ENCODE peak calls at places on chromosome 13, in four cellular contexts. One of them, this sample, is unnamed.

GRCh38 chr13:31242935-31243334 is 43.2 kb downstream of the B3GLCT start:
- DNase-seq in stomach: no peak
- DNase-seq in adrenal gland: no peak
- DNase-seq in psoas muscle: no peak
- DNase-seq in this sample: no peak

GRCh38 chr13:109500146-109500773 is 286.1 kb downstream of the IRS2 start:
- DNase-seq in stomach: no peak
- DNase-seq in adrenal gland: peak; percentile 32
- DNase-seq in psoas muscle: no peak
- DNase-seq in this sample: no peak

GRCh38 chr13:48125794-48126228 is 30.9 kb upstream of the MED4 start:
- DNase-seq in stomach: no peak
- DNase-seq in adrenal gland: peak; percentile 54
- DNase-seq in psoas muscle: no peak
- DNase-seq in this sample: no peak

GRCh38 chr13:80716610-80717081 is 375.7 kb upstream of the SPRY2 start:
- DNase-seq in stomach: no peak
- DNase-seq in adrenal gland: peak; percentile 20
- DNase-seq in psoas muscle: no peak
- DNase-seq in this sample: peak; percentile 5

GRCh38 chr13:20633802-20634201 is 66.8 kb downstream of the IFT88 start:
- DNase-seq in stomach: no peak
- DNase-seq in adrenal gland: no peak
- DNase-seq in psoas muscle: no peak
- DNase-seq in this sample: no peak

GRCh38 chr13:59774511-59774911 is 389.2 kb downstream of the DIAPH3 start:
- DNase-seq in stomach: no peak
- DNase-seq in adrenal gland: no peak
- DNase-seq in psoas muscle: no peak
- DNase-seq in this sample: no peak

GRCh38 chr13:19587635-19588300 is 26.4 kb upstream of the TPTE2 start:
- DNase-seq in stomach: no peak
- DNase-seq in adrenal gland: no peak
- DNase-seq in psoas muscle: no peak
- DNase-seq in this sample: peak; percentile 48

GRCh38 chr13:41054212-41054877 is 7.0 kb upstream of the WBP4 start:
- DNase-seq in stomach: no peak
- DNase-seq in adrenal gland: no peak
- DNase-seq in psoas muscle: no peak
- DNase-seq in this sample: peak; percentile 70

GRCh38 chr13:103067751-103068563 is 1.7 kb upstream of the SLC10A2 start:
- DNase-seq in stomach: no peak
- DNase-seq in adrenal gland: no peak
- DNase-seq in psoas muscle: no peak
- DNase-seq in this sample: no peak

GRCh38 chr13:103883152-103883551 is 816.9 kb upstream of the SLC10A2 start:
- DNase-seq in stomach: peak; percentile 68
- DNase-seq in adrenal gland: peak; percentile 89
- DNase-seq in psoas muscle: peak; percentile 79
- DNase-seq in this sample: no peak

GRCh38 chr13:31982540-31982939 is 49.0 kb upstream of the FRY start:
- DNase-seq in stomach: peak; percentile 87
- DNase-seq in adrenal gland: peak; percentile 72
- DNase-seq in psoas muscle: peak; percentile 65
- DNase-seq in this sample: no peak

GRCh38 chr13:22375151-22375550 is 704.3 kb downstream of the FGF9 start:
- DNase-seq in stomach: no peak
- DNase-seq in adrenal gland: no peak
- DNase-seq in psoas muscle: no peak
- DNase-seq in this sample: no peak

GRCh38 chr13:47932953-47933687 is 68.0 kb downstream of the SUCLA2 start:
- DNase-seq in stomach: no peak
- DNase-seq in adrenal gland: no peak
- DNase-seq in psoas muscle: no peak
- DNase-seq in this sample: peak; percentile 71

GRCh38 chr13:25729201-25729600 is 322.6 kb downstream of the SHISA2 start:
- DNase-seq in stomach: no peak
- DNase-seq in adrenal gland: no peak
- DNase-seq in psoas muscle: no peak
- DNase-seq in this sample: no peak

GRCh38 chr13:30394798-30395191 is 27.5 kb upstream of the UBE2L5 start:
- DNase-seq in stomach: no peak
- DNase-seq in adrenal gland: no peak
- DNase-seq in psoas muscle: no peak
- DNase-seq in this sample: peak; percentile 57

GRCh38 chr13:91369432-91369831 is 21.9 kb downstream of the MIR17HG start:
- DNase-seq in stomach: no peak
- DNase-seq in adrenal gland: no peak
- DNase-seq in psoas muscle: no peak
- DNase-seq in this sample: no peak

GRCh38 chr13:42170029-42170428 is 101.9 kb upstream of the AKAP11 start:
- DNase-seq in stomach: no peak
- DNase-seq in adrenal gland: no peak
- DNase-seq in psoas muscle: no peak
- DNase-seq in this sample: no peak

GRCh38 chr13:104034891-104035290 is 968.7 kb upstream of the SLC10A2 start:
- DNase-seq in stomach: no peak
- DNase-seq in adrenal gland: no peak
- DNase-seq in psoas muscle: no peak
- DNase-seq in this sample: no peak

GRCh38 chr13:87999141-87999765 is 328.1 kb downstream of the SLITRK5 start:
- DNase-seq in stomach: no peak
- DNase-seq in adrenal gland: no peak
- DNase-seq in psoas muscle: no peak
- DNase-seq in this sample: no peak

GRCh38 chr13:44237276-44237767 is 136.3 kb upstream of the SERP2 start:
- DNase-seq in stomach: no peak
- DNase-seq in adrenal gland: peak; percentile 85
- DNase-seq in psoas muscle: peak; percentile 56
- DNase-seq in this sample: no peak

GRCh38 chr13:102948006-102948405 is 102.2 kb downstream of the ERCC5 start:
- DNase-seq in stomach: no peak
- DNase-seq in adrenal gland: peak; percentile 26
- DNase-seq in psoas muscle: no peak
- DNase-seq in this sample: no peak

GRCh38 chr13:46571941-46572340 is 19.0 kb downstream of the LRCH1 start:
- DNase-seq in stomach: no peak
- DNase-seq in adrenal gland: no peak
- DNase-seq in psoas muscle: no peak
- DNase-seq in this sample: no peak

GRCh38 chr13:40445557-40445990 is 220.9 kb downstream of the FOXO1 start:
- DNase-seq in stomach: peak; percentile 34
- DNase-seq in adrenal gland: peak; percentile 30
- DNase-seq in psoas muscle: peak; percentile 72
- DNase-seq in this sample: no peak

GRCh38 chr13:88005188-88005587 is 334.0 kb downstream of the SLITRK5 start:
- DNase-seq in stomach: no peak
- DNase-seq in adrenal gland: no peak
- DNase-seq in psoas muscle: no peak
- DNase-seq in this sample: no peak

GRCh38 chr13:60214213-60215079 is 50.7 kb upstream of the DIAPH3 start:
- DNase-seq in stomach: no peak
- DNase-seq in adrenal gland: no peak
- DNase-seq in psoas muscle: no peak
- DNase-seq in this sample: no peak

GRCh38 chr13:21011378-21011777 is 50.0 kb downstream of the LATS2 start:
- DNase-seq in stomach: no peak
- DNase-seq in adrenal gland: no peak
- DNase-seq in psoas muscle: no peak
- DNase-seq in this sample: no peak

GRCh38 chr13:74687452-74688180 is 553.4 kb upstream of the KLF12 start:
- DNase-seq in stomach: no peak
- DNase-seq in adrenal gland: peak; percentile 63
- DNase-seq in psoas muscle: no peak
- DNase-seq in this sample: no peak

GRCh38 chr13:50527612-50528509 is 315.6 kb downstream of the DLEU7 start:
- DNase-seq in stomach: no peak
- DNase-seq in adrenal gland: no peak
- DNase-seq in psoas muscle: no peak
- DNase-seq in this sample: no peak

GRCh38 chr13:78326608-78327007 is 276.7 kb downstream of the POU4F1 start:
- DNase-seq in stomach: no peak
- DNase-seq in adrenal gland: no peak
- DNase-seq in psoas muscle: no peak
- DNase-seq in this sample: no peak

GRCh38 chr13:41458187-41458938 is 1.0 kb downstream of the RGCC start:
- DNase-seq in stomach: peak; percentile 53
- DNase-seq in adrenal gland: peak; percentile 22
- DNase-seq in psoas muscle: peak; percentile 40
- DNase-seq in this sample: no peak

GRCh38 chr13:77745784-77746183 is 48.3 kb downstream of the SLAIN1 start:
- DNase-seq in stomach: no peak
- DNase-seq in adrenal gland: no peak
- DNase-seq in psoas muscle: no peak
- DNase-seq in this sample: no peak

GRCh38 chr13:77966671-77967070 is 48.0 kb upstream of the EDNRB start:
- DNase-seq in stomach: no peak
- DNase-seq in adrenal gland: no peak
- DNase-seq in psoas muscle: no peak
- DNase-seq in this sample: no peak

GRCh38 chr13:24983094-24983493 is 112.8 kb upstream of the PABPC3 start:
- DNase-seq in stomach: no peak
- DNase-seq in adrenal gland: no peak
- DNase-seq in psoas muscle: no peak
- DNase-seq in this sample: no peak

GRCh38 chr13:79385694-79386093 is 20.4 kb downstream of the RBM26 start:
- DNase-seq in stomach: no peak
- DNase-seq in adrenal gland: no peak
- DNase-seq in psoas muscle: no peak
- DNase-seq in this sample: no peak

GRCh38 chr13:73133536-73133935 is 74.7 kb downstream of the KLF5 start:
- DNase-seq in stomach: peak; percentile 49
- DNase-seq in adrenal gland: no peak
- DNase-seq in psoas muscle: no peak
- DNase-seq in this sample: no peak

GRCh38 chr13:98301721-98302120 is 124.7 kb upstream of the RNF113B start:
- DNase-seq in stomach: no peak
- DNase-seq in adrenal gland: no peak
- DNase-seq in psoas muscle: no peak
- DNase-seq in this sample: no peak

GRCh38 chr13:98298599-98298998 is 121.5 kb upstream of the RNF113B start:
- DNase-seq in stomach: no peak
- DNase-seq in adrenal gland: no peak
- DNase-seq in psoas muscle: no peak
- DNase-seq in this sample: no peak

GRCh38 chr13:98299243-98299953 is 122.3 kb upstream of the RNF113B start:
- DNase-seq in stomach: no peak
- DNase-seq in adrenal gland: no peak
- DNase-seq in psoas muscle: no peak
- DNase-seq in this sample: no peak

GRCh38 chr13:98300956-98301641 is 124.0 kb upstream of the RNF113B start:
- DNase-seq in stomach: peak; percentile 69
- DNase-seq in adrenal gland: no peak
- DNase-seq in psoas muscle: no peak
- DNase-seq in this sample: no peak

GRCh38 chr13:98299954-98300350 is 122.9 kb upstream of the RNF113B start:
- DNase-seq in stomach: no peak
- DNase-seq in adrenal gland: no peak
- DNase-seq in psoas muscle: no peak
- DNase-seq in this sample: no peak
- H3K4me3 ChIP-seq in stomach: no peak overlapping the region
- H3K4me3 ChIP-seq in adrenal gland: no peak overlapping the region
- H3K4me3 ChIP-seq in psoas muscle: no peak overlapping the region
- H3K4me3 ChIP-seq in this sample: no peak overlapping the region

DNA sequence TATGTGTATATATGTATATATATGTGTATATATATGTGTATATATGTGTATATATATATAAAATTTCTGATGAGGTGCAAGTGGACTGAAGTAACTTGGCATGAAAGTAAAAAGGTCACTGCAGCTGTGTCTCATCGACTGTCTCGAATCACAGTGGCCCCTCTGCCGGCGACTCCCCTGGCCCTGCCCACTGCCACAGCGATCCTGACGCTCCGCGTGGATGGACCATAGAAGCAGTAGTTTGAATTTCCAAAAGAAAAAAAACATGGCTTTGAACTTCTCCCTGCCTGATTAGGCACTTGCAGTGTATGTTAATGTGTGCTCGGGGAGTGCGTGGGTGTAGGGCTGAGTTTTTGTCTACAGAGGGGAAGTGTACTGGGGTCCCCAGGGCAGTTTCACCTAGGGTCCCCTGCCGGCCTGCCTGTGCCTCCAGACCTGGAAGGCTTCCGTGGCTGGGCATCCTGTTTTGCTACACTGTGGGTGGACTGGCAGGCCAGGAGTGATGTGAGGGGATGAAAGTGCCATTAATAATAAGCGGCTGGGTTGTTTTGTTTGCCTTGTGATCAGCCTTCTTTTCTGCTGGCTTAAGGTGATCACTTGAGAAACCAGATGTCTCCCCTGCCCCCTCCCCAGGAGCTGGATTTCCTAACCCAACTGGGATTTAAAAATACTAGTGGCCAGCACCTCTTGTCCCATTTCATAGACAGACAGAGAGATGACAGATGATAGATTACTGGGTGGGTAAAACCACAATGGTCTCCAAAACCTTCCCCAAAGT is 10.7 kb downstream of the ZIC5 start:
- DNase-seq in stomach: peak; percentile 11
- DNase-seq in adrenal gland: no peak
- DNase-seq in psoas muscle: no peak
- DNase-seq in this sample: no peak
- H3K4me3 ChIP-seq in stomach: no peak overlapping the region
- H3K4me3 ChIP-seq in adrenal gland: no peak overlapping the region
- H3K4me3 ChIP-seq in psoas muscle: no peak overlapping the region
- H3K4me3 ChIP-seq in this sample: no peak overlapping the region

GRCh38 chr13:108226184-108226583 is 8.0 kb downstream of the ABHD13 start:
- DNase-seq in stomach: no peak
- DNase-seq in adrenal gland: no peak
- DNase-seq in psoas muscle: no peak
- DNase-seq in this sample: no peak
- H3K4me3 ChIP-seq in stomach: no peak overlapping the region
- H3K4me3 ChIP-seq in adrenal gland: no peak overlapping the region
- H3K4me3 ChIP-seq in psoas muscle: no peak overlapping the region
- H3K4me3 ChIP-seq in this sample: no peak overlapping the region

GRCh38 chr13:101749584-101749983 is 297.1 kb downstream of the ITGBL1 start:
- DNase-seq in stomach: no peak
- DNase-seq in adrenal gland: no peak
- DNase-seq in psoas muscle: no peak
- DNase-seq in this sample: no peak

GRCh38 chr13:101751488-101751887 is 299.0 kb downstream of the ITGBL1 start:
- DNase-seq in stomach: no peak
- DNase-seq in adrenal gland: no peak
- DNase-seq in psoas muscle: no peak
- DNase-seq in this sample: no peak

GRCh38 chr13:101752432-101752831 is 300.0 kb downstream of the ITGBL1 start:
- DNase-seq in stomach: no peak
- DNase-seq in adrenal gland: no peak
- DNase-seq in psoas muscle: no peak
- DNase-seq in this sample: no peak

GRCh38 chr13:101757446-101758039 is 305.1 kb downstream of the ITGBL1 start:
- DNase-seq in stomach: no peak
- DNase-seq in adrenal gland: no peak
- DNase-seq in psoas muscle: no peak
- DNase-seq in this sample: peak; percentile 30

GRCh38 chr13:101755228-101755887 is 302.9 kb downstream of the ITGBL1 start:
- DNase-seq in stomach: no peak
- DNase-seq in adrenal gland: no peak
- DNase-seq in psoas muscle: no peak
- DNase-seq in this sample: no peak
- H3K4me3 ChIP-seq in stomach: no peak overlapping the region
- H3K4me3 ChIP-seq in adrenal gland: no peak overlapping the region
- H3K4me3 ChIP-seq in psoas muscle: no peak overlapping the region
- H3K4me3 ChIP-seq in this sample: no peak overlapping the region